ENCODE peak calls at places on chromosomes 12 and 14, in four cellular contexts. G is upper lobe of left lung, R is GM12878, T is HepG2. N is an unnamed sample.

GRCh38 chr12:12481636-12482035 is 81.0 kb downstream of the DUSP16 start:
- ATAC-seq in G (no peak), T (no peak), R (no peak), N (no peak)

GRCh38 chr14:59870277-59871165 is at the start of gene RTN1:
- ATAC-seq in R (peak), G (peak), T (peak), N (peak)

GRCh38 chr12:114952573-114953196 is 268.7 kb upstream of the TBX3 start:
- ATAC-seq in G (no peak), T (no peak), R (no peak), N (peak)

GRCh38 chr14:75156901-75157300 is 19.5 kb downstream of the TMED10 start:
- ATAC-seq in R (no peak), G (no peak), T (no peak), N (no peak)

GRCh38 chr12:69613351-69613750 is 2.6 kb upstream of the LRRC10 start:
- ATAC-seq in R (no peak), G (no peak), T (no peak), N (no peak)

GRCh38 chr14:52961060-52961639 is 10.3 kb upstream of the FERMT2 start:
- ATAC-seq in R (peak), G (peak), T (peak), N (peak)

GRCh38 chr12:94100254-94100653 is 48.1 kb upstream of the PLXNC1 start:
- ATAC-seq in R (no peak), G (no peak), T (no peak), N (no peak)

GRCh38 chr12:69102856-69103255 is 136.5 kb upstream of the CPSF6 start:
- ATAC-seq in T (no peak), G (peak), R (no peak), N (no peak)

GRCh38 chr12:54961190-54961589 is 23.4 kb downstream of the TESPA1 start:
- ATAC-seq in T (no peak), R (no peak), G (no peak), N (no peak)

GRCh38 chr12:39777465-39777864 is 157.9 kb upstream of the ABCD2 start:
- ATAC-seq in G (no peak), T (no peak), R (no peak), N (no peak)

GRCh38 chr12:95150501-95150900 is 66.8 kb downstream of the FGD6 start:
- ATAC-seq in R (no peak), G (no peak), T (no peak), N (no peak)

GRCh38 chr12:120258323-120258896 is 7.1 kb downstream of the PXN start:
- ATAC-seq in G (no peak), R (no peak), T (peak), N (no peak)

GRCh38 chr12:6697584-6698351 is 2.8 kb downstream of the PIANP start:
- ATAC-seq in R (peak), T (peak), G (peak), N (no peak)

GRCh38 chr12:90953956-90954421 is 987 bp downstream of the CCER1 start:
- ATAC-seq in T (peak), G (no peak), R (no peak), N (no peak)

GRCh38 chr14:96318836-96319235 is 44.3 kb downstream of the ATG2B start:
- ATAC-seq in R (no peak), T (no peak), G (no peak), N (no peak)

DNA sequence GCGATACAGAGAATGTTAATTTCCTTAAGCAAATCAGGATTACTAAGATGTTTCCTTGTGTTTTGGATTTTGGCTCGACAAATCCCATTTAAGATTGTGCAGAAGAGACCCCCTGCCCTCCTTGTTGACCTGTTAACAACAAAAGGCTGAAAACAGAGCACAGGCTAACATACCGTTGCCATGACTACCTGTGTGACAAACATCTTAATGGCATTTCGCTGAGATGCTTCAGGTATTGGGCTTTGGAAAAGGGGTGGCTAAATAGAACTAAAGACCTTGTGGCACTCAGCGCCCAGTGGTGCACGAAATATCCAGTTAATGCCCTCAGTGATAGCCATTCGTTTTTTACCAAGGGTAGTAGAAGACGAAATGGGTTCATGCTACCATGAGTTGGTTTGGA is 1532.2 kb upstream of the TMEM132C start:
- ATAC-seq in G (no peak), T (no peak), R (no peak), N (no peak)
- TF ChIP-seq EP300 in G (no peak), T (no peak), R (no peak), N (no peak)

DNA sequence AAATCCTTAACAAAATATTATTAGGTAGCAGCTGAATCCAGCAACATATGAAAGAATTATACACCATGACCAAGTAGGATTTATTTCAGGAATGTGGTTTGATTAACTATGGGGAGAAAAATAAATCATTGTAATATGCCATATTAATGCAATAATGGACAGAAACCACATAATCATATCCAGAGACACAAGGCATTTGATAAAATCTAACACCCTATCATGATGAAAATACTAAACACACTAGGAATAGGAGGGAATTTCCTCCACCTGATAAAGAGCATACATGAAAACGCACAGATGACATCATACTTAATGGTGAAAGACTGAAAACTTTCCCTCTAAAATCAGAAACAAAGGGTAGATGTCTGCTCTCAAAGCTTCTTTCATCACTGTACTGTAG is 238.9 kb downstream of the PHLDA1 start:
- ATAC-seq in G (no peak), T (no peak), R (peak), N (no peak)
- TF ChIP-seq POLR2AphosphoS5 in G (no peak), T (no peak), R (no peak), N (no peak)

DNA sequence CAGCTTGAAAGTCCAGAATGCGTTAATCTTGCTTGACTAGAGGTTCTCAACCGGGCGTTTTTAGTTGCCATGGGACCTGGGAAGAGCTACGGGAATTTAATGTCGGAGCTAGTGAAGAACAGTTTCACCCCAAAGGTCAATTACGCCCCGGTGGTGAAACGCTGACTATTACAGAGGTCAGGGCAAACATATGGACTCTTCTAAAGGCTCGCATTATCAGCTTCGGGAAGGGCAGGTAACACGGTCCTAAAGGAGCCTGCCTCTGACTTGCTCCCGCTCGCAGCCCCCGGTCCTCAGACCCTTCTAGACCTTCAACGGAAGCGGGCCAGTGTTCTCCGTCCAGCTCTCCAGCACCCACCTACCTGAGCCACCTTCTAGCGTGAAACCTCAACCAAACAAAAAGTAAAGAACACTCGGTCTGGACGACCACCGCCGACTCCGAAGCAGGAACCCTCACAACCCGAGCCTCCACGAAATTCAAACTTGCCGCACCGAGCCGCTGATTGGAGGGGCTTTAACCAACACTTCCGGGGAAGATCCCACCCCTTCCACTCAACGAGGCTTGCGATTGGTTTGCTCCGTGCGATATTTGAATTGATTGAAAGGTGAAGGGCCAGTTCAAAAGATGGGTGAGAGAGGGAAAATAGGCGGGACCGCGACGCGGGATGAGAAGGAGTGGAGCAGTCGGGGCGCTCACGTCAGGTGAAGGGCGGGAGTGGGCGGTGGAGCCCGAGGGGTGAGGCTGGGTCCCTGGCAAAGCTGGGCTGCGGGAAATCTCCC is at the start of gene DLGAP5:
- ATAC-seq in R (peak), T (peak), G (peak), N (peak)
- TF ChIP-seq EP300 in R (no peak), T (peak), G (no peak), N (no peak)

DNA sequence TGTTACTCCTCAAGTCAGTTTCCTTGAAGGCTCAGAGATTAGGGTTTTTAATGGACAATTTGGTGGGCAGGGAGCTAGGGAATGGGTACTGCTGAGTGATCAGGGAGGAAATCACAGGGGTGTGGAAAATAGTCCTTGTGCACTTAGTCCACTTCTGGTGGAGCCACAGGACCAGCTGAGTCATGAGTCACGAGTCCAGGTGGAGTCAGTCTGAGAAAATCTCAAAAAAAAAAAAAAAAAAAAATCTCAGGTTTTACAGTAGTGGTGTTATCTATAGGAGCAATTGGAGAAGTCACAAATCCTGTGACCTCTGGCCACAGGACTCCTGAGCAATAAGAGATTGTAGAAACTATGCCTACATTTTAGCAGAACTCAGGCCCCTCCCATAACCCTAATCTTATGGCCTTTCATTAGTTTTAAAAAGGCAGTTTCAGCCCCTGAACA is 28.2 kb upstream of the AMN1 start:
- ATAC-seq in R (peak), T (peak), G (no peak), N (no peak)
- TF ChIP-seq POLR2AphosphoS5 in R (no peak), T (no peak), G (no peak), N (no peak)

DNA sequence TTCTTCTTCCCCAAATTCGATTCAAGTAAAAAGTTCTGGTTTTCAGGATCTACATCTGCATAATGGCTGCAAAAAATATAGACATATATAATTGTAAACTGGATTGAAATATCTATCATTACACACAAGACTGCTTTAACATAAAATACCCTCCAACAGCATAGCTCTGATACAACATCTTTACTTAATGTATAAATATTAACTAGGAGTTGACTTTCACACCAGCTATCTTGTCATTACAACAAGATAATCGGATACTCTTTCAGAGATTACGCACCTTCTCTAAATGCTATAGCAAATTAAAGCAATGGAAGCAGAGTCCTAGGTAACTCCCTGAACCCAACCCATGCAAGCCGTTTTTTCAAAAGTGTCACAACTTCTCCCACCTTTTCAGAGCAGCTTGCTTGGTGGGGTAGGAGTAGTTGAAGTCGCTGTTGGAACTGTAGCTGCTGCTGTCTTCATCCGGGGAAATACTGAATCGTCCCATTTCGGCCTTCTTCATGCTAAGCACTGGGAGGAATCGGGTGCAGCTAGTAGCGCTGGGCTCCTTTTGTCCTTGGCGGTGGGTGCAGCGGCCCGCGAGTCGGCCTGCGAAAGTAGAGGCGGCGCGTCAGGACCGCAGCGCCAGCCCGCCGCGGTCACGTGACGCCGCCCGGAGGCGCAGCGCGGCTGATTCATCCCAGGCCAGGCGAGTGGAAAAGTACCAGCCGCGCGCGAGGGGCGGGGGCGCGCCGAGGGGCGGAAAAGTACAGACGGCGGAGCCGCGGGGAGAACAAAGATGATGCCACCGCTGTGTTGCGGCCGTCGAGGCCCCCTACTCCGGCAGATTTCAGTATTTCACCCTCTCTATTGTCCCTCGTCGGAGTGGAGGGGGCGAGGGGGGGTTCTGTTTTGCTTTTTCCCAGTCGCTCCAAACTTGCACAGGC is 1.5 kb downstream of the SLC38A2 start:
- ATAC-seq in T (peak), R (peak), G (peak), N (peak)
- TF ChIP-seq EP300 in T (peak), R (no peak), G (no peak), N (no peak)

GRCh38 chr14:55136868-55137785 is 8.1 kb downstream of the LGALS3 start:
- ATAC-seq in R (no peak), G (peak), T (no peak), N (peak)
- TF ChIP-seq POLR2AphosphoS5 in R (no peak), G (no peak), T (no peak), N (peak)

GRCh38 chr12:23731035-23731434 is 218.4 kb downstream of the SOX5 start:
- ATAC-seq in G (no peak), R (no peak), T (no peak), N (no peak)

GRCh38 chr12:23731493-23731892 is 218.0 kb downstream of the SOX5 start:
- ATAC-seq in R (no peak), G (no peak), T (no peak), N (no peak)

DNA sequence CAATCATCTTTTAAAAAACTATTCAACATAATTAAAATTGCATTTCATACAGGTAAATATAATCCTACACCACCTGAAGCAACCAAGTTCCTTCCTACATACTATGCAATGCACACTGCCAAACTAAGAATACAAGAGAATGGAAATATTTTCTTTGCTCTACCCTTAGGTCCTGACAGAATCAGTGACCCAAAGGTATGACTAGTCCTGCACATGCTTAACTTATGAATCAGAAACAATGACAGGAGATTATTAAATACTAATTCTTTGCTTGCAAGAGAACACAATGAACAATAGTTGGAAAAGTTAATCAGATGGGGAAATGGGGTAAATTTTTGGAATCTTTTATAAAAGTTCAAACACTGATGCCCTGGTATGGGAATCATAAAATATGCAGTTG is 220.1 kb downstream of the SOX5 start:
- ATAC-seq in T (no peak), R (no peak), G (no peak), N (no peak)
- TF ChIP-seq EP300 in T (no peak), R (no peak), G (no peak), N (no peak)

GRCh38 chr14:90697577-90698206 is 118.5 kb downstream of the TTC7B start:
- ATAC-seq in T (peak), R (peak), G (peak), N (peak)

GRCh38 chr14:90699016-90699415 is 117.2 kb downstream of the TTC7B start:
- ATAC-seq in R (no peak), T (no peak), G (no peak), N (no peak)

GRCh38 chr14:90696728-90697127 is 119.5 kb downstream of the TTC7B start:
- ATAC-seq in G (no peak), T (no peak), R (no peak), N (no peak)

GRCh38 chr14:90697146-90697545 is 119.1 kb downstream of the TTC7B start:
- ATAC-seq in T (peak), R (no peak), G (no peak), N (peak)

DNA sequence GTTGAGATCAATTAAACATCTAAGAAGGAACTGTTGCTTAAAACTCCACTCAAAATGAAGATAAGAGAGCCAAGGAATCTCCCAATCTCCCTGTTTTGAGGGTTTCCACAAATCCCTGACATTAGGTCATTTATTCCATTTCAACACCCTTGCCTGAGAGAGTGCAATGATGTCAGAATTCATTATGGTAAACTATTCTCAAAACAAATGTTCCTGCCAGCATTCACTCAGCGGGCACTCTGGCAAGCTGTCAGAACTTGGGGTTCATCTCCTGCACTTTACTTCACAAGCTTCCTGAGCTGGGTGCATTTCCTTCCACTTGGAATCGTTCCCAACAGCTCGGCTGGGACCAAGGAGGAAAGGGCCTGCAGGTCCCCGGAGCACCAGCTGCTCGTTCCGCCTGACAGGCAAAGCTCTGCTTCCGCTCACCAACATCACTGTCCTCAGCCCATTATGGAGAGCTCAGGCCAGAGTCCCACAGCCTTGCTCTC is 117.8 kb downstream of the TTC7B start:
- ATAC-seq in G (peak), T (no peak), R (no peak), N (peak)
- TF ChIP-seq POLR2AphosphoS5 in G (peak), T (no peak), R (no peak), N (peak)

GRCh38 chr12:53696655-53697321 is 20.9 kb upstream of the ATP5MC2 start:
- ATAC-seq in T (no peak), G (no peak), R (no peak), N (no peak)
- TF ChIP-seq EP300 in T (no peak), G (no peak), R (no peak), N (no peak)